ENCODE peak calls at places on chromosomes 6 and 20, in six cellular contexts. K, H, P, D, A and I are unnamed samples.

GRCh38 chr20:51452734-51453133 is 89.8 kb downstream of the NFATC2 start:
- DNase-seq in K (no peak), H (no peak), P (no peak), D (no peak), A (no peak), I (no peak)

GRCh38 chr6:121733216-121733615 is 297.8 kb downstream of the GJA1 start:
- DNase-seq in K (no peak), H (no peak), P (no peak), D (no peak), A (no peak), I (no peak)

GRCh38 chr20:46963196-46963529 is 68.5 kb downstream of the EYA2 start:
- DNase-seq in K (no peak), H (no peak), P (no peak), D (no peak), A (no peak), I (no peak)

GRCh38 chr6:43835872-43836419 is 65.9 kb downstream of the VEGFA start:
- DNase-seq in K (no peak), H (no peak), P (no peak), D (no peak), A (no peak), I (no peak)

GRCh38 chr6:37531026-37531425 is 31.3 kb upstream of the CCDC167 start:
- DNase-seq in K (no peak), H (no peak), P (no peak), D (no peak), A (no peak), I (no peak)

GRCh38 chr6:170026272-170027110 is 264.4 kb downstream of the DLL1 start:
- DNase-seq in K (peak), H (no peak), P (no peak), D (no peak), A (peak), I (no peak)

GRCh38 chr6:71347119-71347518 is 58.5 kb downstream of the OGFRL1 start:
- DNase-seq in K (no peak), H (no peak), P (no peak), D (no peak), A (no peak), I (no peak)

GRCh38 chr6:157236040-157236725 is 87.1 kb downstream of the TMEM242 start:
- DNase-seq in K (no peak), H (no peak), P (peak), D (no peak), A (no peak), I (no peak)

GRCh38 chr6:105428342-105428957 is 25.6 kb upstream of the PREP start:
- DNase-seq in K (peak), H (no peak), P (no peak), D (no peak), A (no peak), I (peak)